ENCODE peak calls at places on chromosomes 13 and 19, in seven cellular contexts. R, K, G, Y, D, H and V are unnamed samples.
A peak's percentile ranks its signal among the peaks of the same experiment; 100 is the strongest.

GRCh38 chr19:46493236-46494114 is 2.2 kb downstream of the PNMA8B start:
- DNase-seq in R (peak; percentile 93), K (no peak), G (peak; percentile 51), Y (peak; percentile 62), D (peak; percentile 65), H (no peak), V (peak; percentile 77)

GRCh38 chr13:109135018-109135417 is 505.6 kb downstream of the MYO16 start:
- DNase-seq in R (no peak), K (no peak), G (no peak), Y (no peak), D (peak; percentile 23), H (no peak), V (no peak)

GRCh38 chr19:15498910-15499309 is 9.4 kb upstream of the CYP4F22 start:
- DNase-seq in R (no peak), K (no peak), G (no peak), Y (no peak), D (no peak), H (no peak), V (peak; percentile 44)

GRCh38 chr19:4547303-4548237 is 7.7 kb upstream of the LRG1 start:
- DNase-seq in R (no peak), K (no peak), G (peak; percentile 23), Y (no peak), D (peak; percentile 28), H (no peak), V (no peak)

GRCh38 chr19:7528522-7529245 is 6.3 kb downstream of the MCOLN1 start:
- DNase-seq in R (no peak), K (no peak), G (no peak), Y (no peak), D (no peak), H (no peak), V (no peak)

GRCh38 chr13:89925107-89925506 is 1422.4 kb upstream of the MIR17HG start:
- DNase-seq in R (no peak), K (peak; percentile 12), G (peak; percentile 42), Y (peak; percentile 57), D (no peak), H (peak; percentile 45), V (peak; percentile 72)

GRCh38 chr19:4816388-4817165 is 14.9 kb downstream of the TICAM1 start:
- DNase-seq in R (peak; percentile 76), K (no peak), G (no peak), Y (no peak), D (no peak), H (no peak), V (no peak)

GRCh38 chr13:32354040-32354439 is 38.7 kb downstream of the BRCA2 start:
- DNase-seq in R (no peak), K (no peak), G (no peak), Y (no peak), D (peak; percentile 11), H (no peak), V (no peak)

GRCh38 chr13:49216334-49216733 is 3.8 kb upstream of the MLNR start:
- DNase-seq in R (no peak), K (no peak), G (no peak), Y (no peak), D (no peak), H (no peak), V (no peak)

GRCh38 chr13:49980266-49980665 is 16.6 kb upstream of the TRIM13 start:
- DNase-seq in R (peak; percentile 71), K (no peak), G (no peak), Y (no peak), D (no peak), H (no peak), V (no peak)

GRCh38 chr19:44694184-44694579 is 4.8 kb upstream of the CEACAM16 start:
- DNase-seq in R (peak; percentile 58), K (no peak), G (peak; percentile 18), Y (no peak), D (no peak), H (no peak), V (peak; percentile 53)

GRCh38 chr19:4233282-4233853 is 4.0 kb downstream of the EBI3 start:
- DNase-seq in R (no peak), K (no peak), G (peak; percentile 22), Y (peak; percentile 52), D (peak; percentile 56), H (no peak), V (peak; percentile 84)

GRCh38 chr13:79866436-79866835 is 385.5 kb downstream of the NDFIP2 start:
- DNase-seq in R (no peak), K (no peak), G (no peak), Y (no peak), D (no peak), H (no peak), V (no peak)

GRCh38 chr13:76635232-76636021 is 250.8 kb downstream of the KCTD12 start:
- DNase-seq in R (no peak), K (no peak), G (no peak), Y (no peak), D (no peak), H (no peak), V (no peak)

GRCh38 chr19:18157465-18158063 is 4.6 kb downstream of the PIK3R2 start:
- DNase-seq in R (peak; percentile 66), K (no peak), G (no peak), Y (peak; percentile 79), D (peak; percentile 40), H (peak; percentile 79), V (peak; percentile 75)

GRCh38 chr13:106139407-106139806 is 396.1 kb downstream of the EFNB2 start:
- DNase-seq in R (no peak), K (no peak), G (no peak), Y (no peak), D (no peak), H (no peak), V (no peak)

GRCh38 chr13:75226092-75226491 is 255.9 kb downstream of the TBC1D4 start:
- DNase-seq in R (peak; percentile 13), K (no peak), G (peak; percentile 6), Y (no peak), D (no peak), H (peak; percentile 14), V (peak; percentile 78)

GRCh38 chr19:7196721-7197168 is 97.5 kb downstream of the INSR start:
- DNase-seq in R (no peak), K (no peak), G (peak; percentile 82), Y (no peak), D (no peak), H (no peak), V (no peak)

GRCh38 chr19:6842871-6843607 is 44.3 kb upstream of the ADGRE1 start:
- DNase-seq in R (no peak), K (no peak), G (no peak), Y (no peak), D (no peak), H (no peak), V (no peak)

DNA sequence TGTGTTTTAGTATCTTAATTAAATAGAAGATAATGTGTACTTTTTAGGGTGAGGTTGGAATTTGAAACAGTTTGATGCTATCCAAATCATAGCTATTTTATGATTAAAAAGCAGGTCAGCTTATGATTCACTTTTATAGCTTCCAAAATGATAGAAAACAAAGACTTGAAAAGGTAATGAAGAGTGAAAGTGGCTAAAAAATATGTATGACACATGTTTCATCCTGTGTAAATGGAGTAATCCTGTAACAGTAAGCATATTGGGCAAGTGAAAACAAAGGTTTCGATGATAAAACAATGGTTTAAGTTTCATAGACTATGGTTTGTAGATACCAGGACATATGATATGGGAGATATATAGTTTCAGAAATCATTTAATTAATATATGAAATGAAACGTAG is 456.2 kb downstream of the PCDH20 start:
- DNase-seq in R (no peak), K (no peak), G (no peak), Y (no peak), D (no peak), H (no peak), V (no peak)
- H2AFZ ChIP-seq in R (no peak overlapping the region), K (no peak overlapping the region), G (no peak overlapping the region), Y (no peak overlapping the region), D (no peak overlapping the region), H (no peak overlapping the region), V (no peak overlapping the region)

DNA sequence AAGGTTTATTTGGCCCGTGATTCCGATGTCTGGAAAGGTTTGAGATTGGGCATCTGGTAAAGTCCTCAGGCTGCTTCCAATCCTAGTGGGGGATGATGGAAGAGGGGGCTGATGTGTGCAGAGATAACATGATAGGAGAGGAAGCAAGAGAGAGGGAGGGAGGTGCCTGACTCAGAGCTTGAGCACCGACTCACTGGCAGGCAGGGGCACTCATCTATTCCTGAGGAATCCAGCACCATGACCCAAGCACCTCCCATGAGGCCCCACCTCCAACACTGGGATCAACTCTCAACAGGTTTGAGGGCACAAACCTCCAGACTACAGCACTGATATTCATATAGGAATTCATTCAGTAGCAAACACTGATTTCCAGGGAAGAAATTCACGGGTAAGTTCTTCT is 5.6 kb upstream of the SIGLEC9 start:
- DNase-seq in R (peak; percentile 30), K (no peak), G (peak; percentile 32), Y (no peak), D (no peak), H (no peak), V (no peak)
- H2AFZ ChIP-seq in R (no peak overlapping the region), K (no peak overlapping the region), G (no peak overlapping the region), Y (peak overlapping the region; percentile 63), D (no peak overlapping the region), H (no peak overlapping the region), V (peak overlapping the region; percentile 52)

GRCh38 chr13:29936961-29937360 is 86.5 kb upstream of the UBL3 start:
- DNase-seq in R (no peak), K (no peak), G (no peak), Y (no peak), D (no peak), H (no peak), V (no peak)

GRCh38 chr13:29937379-29937778 is 87.0 kb upstream of the UBL3 start:
- DNase-seq in R (no peak), K (no peak), G (no peak), Y (no peak), D (no peak), H (no peak), V (no peak)

GRCh38 chr13:29935309-29935981 is 85.0 kb upstream of the UBL3 start:
- DNase-seq in R (no peak), K (no peak), G (no peak), Y (no peak), D (peak; percentile 18), H (no peak), V (no peak)

GRCh38 chr13:29934531-29935308 is 84.3 kb upstream of the UBL3 start:
- DNase-seq in R (peak; percentile 56), K (no peak), G (peak; percentile 10), Y (no peak), D (no peak), H (no peak), V (no peak)

GRCh38 chr13:29936051-29936813 is 85.8 kb upstream of the UBL3 start:
- DNase-seq in R (no peak), K (no peak), G (no peak), Y (no peak), D (no peak), H (no peak), V (no peak)
- H2AFZ ChIP-seq in R (no peak overlapping the region), K (no peak overlapping the region), G (no peak overlapping the region), Y (peak overlapping the region; percentile 50), D (no peak overlapping the region), H (no peak overlapping the region), V (peak overlapping the region; percentile 95)

DNA sequence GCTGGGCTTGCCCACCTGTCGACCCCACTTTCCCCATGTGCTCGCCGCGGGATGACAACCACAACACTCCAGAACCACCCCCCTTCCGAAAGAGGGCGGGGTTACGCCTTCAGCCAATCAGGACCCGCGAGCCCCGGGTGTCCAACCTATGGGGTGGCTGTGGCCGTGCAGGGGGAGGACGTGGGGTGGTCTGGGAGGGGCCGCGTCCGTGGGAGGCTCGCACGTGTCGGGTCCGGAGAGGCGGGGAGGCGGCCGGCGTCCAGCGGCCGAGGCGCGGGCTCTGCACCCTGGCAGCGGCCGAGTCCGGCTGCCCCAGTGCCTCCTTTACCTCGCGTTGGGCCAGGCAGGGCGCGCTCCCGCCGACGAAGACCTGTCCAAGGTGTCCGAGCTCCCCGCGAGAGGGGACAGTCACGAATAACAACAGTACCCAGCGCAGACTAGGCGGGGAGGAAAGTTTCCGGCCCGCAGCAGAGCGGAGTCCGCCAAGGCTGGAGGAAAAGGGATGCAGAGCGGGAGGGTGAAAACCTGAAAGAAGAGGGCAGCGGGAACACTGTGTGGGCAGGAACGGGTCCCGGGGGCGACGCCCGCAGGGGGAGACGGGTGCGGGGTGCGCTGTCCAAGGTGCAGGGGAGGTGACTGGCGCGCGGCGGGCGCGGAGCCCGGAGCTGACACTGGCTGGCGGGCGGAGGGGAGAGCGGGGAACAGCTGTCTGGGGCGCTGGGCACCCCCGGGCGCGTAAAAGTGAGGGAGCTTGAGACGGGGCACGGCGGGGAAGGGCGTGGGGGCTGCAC is 896 bp downstream of the ENOX1 start:
- DNase-seq in R (peak; percentile 93), K (peak; percentile 41), G (peak; percentile 76), Y (peak; percentile 77), D (peak; percentile 9), H (peak; percentile 56), V (peak; percentile 70)
- H2AFZ ChIP-seq in R (peak overlapping the region; percentile 82), K (peak overlapping the region; percentile 99), G (peak overlapping the region; percentile 85), Y (no peak overlapping the region), D (no peak overlapping the region), H (peak overlapping the region; percentile 99), V (peak overlapping the region; percentile 93)